ENCODE peak calls at places on chromosome 2, in seven cellular contexts. One of them, this sample, is unnamed.
A peak's percentile ranks its signal among the peaks of the same experiment; 100 is the strongest.

GRCh38 chr2:57698935-57699449 is 347.6 kb upstream of the VRK2 start:
- DNase-seq in cardiac muscle cell: no peak
- DNase-seq in stimulated activated CD4-positive, alpha-beta T cell treated with anti-CD3 and anti-CD28 coated beads, Interleukin-15, amount 100 ng/mL, for 24 hours: no peak
- DNase-seq in T-helper 2 cell: no peak
- DNase-seq in Calu3: no peak
- DNase-seq in T1000: no peak
- DNase-seq in iris pigment epithelial cell: no peak
- DNase-seq in this sample: no peak

GRCh38 chr2:6793913-6794312 is 71.8 kb downstream of the CMPK2 start:
- DNase-seq in Calu3: no peak
- DNase-seq in stimulated activated CD4-positive, alpha-beta T cell treated with anti-CD3 and anti-CD28 coated beads, Interleukin-15, amount 100 ng/mL, for 24 hours: no peak
- DNase-seq in T1000: no peak
- DNase-seq in iris pigment epithelial cell: no peak
- DNase-seq in T-helper 2 cell: no peak
- DNase-seq in cardiac muscle cell: no peak
- DNase-seq in this sample: no peak

GRCh38 chr2:45840481-45840880 is 189.0 kb downstream of the PRKCE start:
- DNase-seq in cardiac muscle cell: no peak
- DNase-seq in T-helper 2 cell: no peak
- DNase-seq in Calu3: no peak
- DNase-seq in stimulated activated CD4-positive, alpha-beta T cell treated with anti-CD3 and anti-CD28 coated beads, Interleukin-15, amount 100 ng/mL, for 24 hours: no peak
- DNase-seq in T1000: no peak
- DNase-seq in iris pigment epithelial cell: no peak
- DNase-seq in this sample: peak; percentile 47

GRCh38 chr2:103338819-103339218 is 577.0 kb downstream of the TMEM182 start:
- DNase-seq in T-helper 2 cell: no peak
- DNase-seq in Calu3: no peak
- DNase-seq in cardiac muscle cell: no peak
- DNase-seq in T1000: no peak
- DNase-seq in stimulated activated CD4-positive, alpha-beta T cell treated with anti-CD3 and anti-CD28 coated beads, Interleukin-15, amount 100 ng/mL, for 24 hours: no peak
- DNase-seq in iris pigment epithelial cell: no peak
- DNase-seq in this sample: no peak

GRCh38 chr2:129347486-129348217 is 631.8 kb upstream of the RAB6C start:
- DNase-seq in stimulated activated CD4-positive, alpha-beta T cell treated with anti-CD3 and anti-CD28 coated beads, Interleukin-15, amount 100 ng/mL, for 24 hours: no peak
- DNase-seq in cardiac muscle cell: no peak
- DNase-seq in T1000: no peak
- DNase-seq in iris pigment epithelial cell: no peak
- DNase-seq in Calu3: no peak
- DNase-seq in T-helper 2 cell: no peak
- DNase-seq in this sample: peak; percentile 44

GRCh38 chr2:161028581-161028980 is 131.6 kb upstream of the TANK start:
- DNase-seq in cardiac muscle cell: no peak
- DNase-seq in Calu3: no peak
- DNase-seq in iris pigment epithelial cell: peak; percentile 28
- DNase-seq in stimulated activated CD4-positive, alpha-beta T cell treated with anti-CD3 and anti-CD28 coated beads, Interleukin-15, amount 100 ng/mL, for 24 hours: no peak
- DNase-seq in T-helper 2 cell: no peak
- DNase-seq in T1000: no peak
- DNase-seq in this sample: no peak

GRCh38 chr2:174338626-174339570 is 4.1 kb downstream of the SP9 start:
- DNase-seq in cardiac muscle cell: no peak
- DNase-seq in stimulated activated CD4-positive, alpha-beta T cell treated with anti-CD3 and anti-CD28 coated beads, Interleukin-15, amount 100 ng/mL, for 24 hours: no peak
- DNase-seq in T1000: no peak
- DNase-seq in Calu3: no peak
- DNase-seq in iris pigment epithelial cell: no peak
- DNase-seq in T-helper 2 cell: no peak
- DNase-seq in this sample: no peak

GRCh38 chr2:240349133-240350005 is 86.1 kb upstream of the GPC1 start:
- DNase-seq in iris pigment epithelial cell: no peak
- DNase-seq in T-helper 2 cell: no peak
- DNase-seq in stimulated activated CD4-positive, alpha-beta T cell treated with anti-CD3 and anti-CD28 coated beads, Interleukin-15, amount 100 ng/mL, for 24 hours: no peak
- DNase-seq in T1000: no peak
- DNase-seq in cardiac muscle cell: no peak
- DNase-seq in Calu3: no peak
- DNase-seq in this sample: no peak

GRCh38 chr2:44578401-44579135 is 216.8 kb downstream of the CAMKMT start:
- DNase-seq in stimulated activated CD4-positive, alpha-beta T cell treated with anti-CD3 and anti-CD28 coated beads, Interleukin-15, amount 100 ng/mL, for 24 hours: no peak
- DNase-seq in cardiac muscle cell: peak; percentile 89
- DNase-seq in iris pigment epithelial cell: peak; percentile 88
- DNase-seq in Calu3: no peak
- DNase-seq in T-helper 2 cell: no peak
- DNase-seq in T1000: no peak
- DNase-seq in this sample: peak; percentile 64

This sample was measured in GM13976.